ENCODE peak calls at places on chromosome 1, in nine cellular contexts. W is upper lobe of right lung, K is A549, A is GM23248, H is psoas muscle, Z is MM.1S, Q is BE2C, O is astrocyte of the spinal cord, N is fibroblast of villous mesenchyme. B is an unnamed sample.

GRCh38 chr1:1439550-1440261 is 4.2 kb downstream of the VWA1 start:
- DNase-seq in W (no peak), A (no peak), N (no peak), O (no peak), K (no peak), H (no peak), Q (no peak), Z (no peak), B (no peak)

GRCh38 chr1:98164508-98164907 is 243.7 kb upstream of the DPYD start:
- DNase-seq in N (no peak), Q (no peak), Z (no peak), A (no peak), O (no peak), K (no peak), W (no peak), H (no peak), B (no peak)

GRCh38 chr1:47262787-47263413 is 30.9 kb upstream of the TAL1 start:
- DNase-seq in N (peak), A (peak), W (no peak), Z (peak), K (peak), O (peak), Q (peak), H (no peak), B (peak)

GRCh38 chr1:107523736-107524135 is 382.9 kb downstream of the NTNG1 start:
- DNase-seq in O (no peak), W (no peak), A (no peak), Z (no peak), N (no peak), Q (no peak), H (no peak), K (no peak), B (no peak)

GRCh38 chr1:30058966-30059365 is 664.4 kb downstream of the MATN1 start:
- DNase-seq in A (peak), N (peak), Q (peak), Z (no peak), H (no peak), W (no peak), O (peak), K (peak), B (peak)

GRCh38 chr1:77889240-77889637 is 815 bp downstream of the NEXN start:
- DNase-seq in K (peak), N (peak), Z (no peak), A (peak), W (no peak), H (no peak), Q (no peak), O (peak), B (no peak)

GRCh38 chr1:66247415-66248208 is 286.3 kb upstream of the SGIP1 start:
- DNase-seq in A (no peak), N (no peak), H (no peak), W (no peak), Q (no peak), K (no peak), Z (peak), O (no peak), B (no peak)

GRCh38 chr1:48109390-48110009 is 112.3 kb upstream of the TRABD2B start:
- DNase-seq in A (peak), H (no peak), Z (peak), O (peak), K (no peak), W (no peak), N (peak), Q (peak), B (peak)

GRCh38 chr1:217052196-217052595 is 329.0 kb upstream of the ESRRG start:
- DNase-seq in Z (no peak), H (no peak), O (no peak), A (no peak), N (no peak), K (no peak), W (no peak), Q (no peak), B (no peak)

GRCh38 chr1:163870666-163871065 is 548.9 kb downstream of the NUF2 start:
- DNase-seq in N (peak), Q (no peak), A (peak), K (no peak), O (no peak), W (no peak), H (no peak), Z (no peak), B (no peak)

GRCh38 chr1:214341918-214342317 is 61.0 kb downstream of the SMYD2 start:
- DNase-seq in O (no peak), K (no peak), W (no peak), A (peak), Q (no peak), N (peak), Z (no peak), H (no peak), B (no peak)

GRCh38 chr1:67528141-67528540 is 97.9 kb upstream of the SERBP1 start:
- DNase-seq in H (no peak), Q (no peak), N (no peak), O (no peak), W (no peak), A (no peak), K (no peak), Z (no peak), B (no peak)

GRCh38 chr1:197042676-197043341 is 24.3 kb downstream of the F13B start:
- DNase-seq in Z (no peak), H (no peak), Q (no peak), K (no peak), A (no peak), O (no peak), N (no peak), W (no peak), B (no peak)

GRCh38 chr1:8649027-8649426 is 168.4 kb downstream of the RERE start:
- DNase-seq in W (no peak), O (no peak), H (no peak), K (no peak), A (no peak), Z (no peak), Q (no peak), N (no peak), B (no peak)

GRCh38 chr1:220217383-220217988 is 54.8 kb downstream of the RAB3GAP2 start:
- DNase-seq in N (no peak), K (peak), Z (peak), W (no peak), A (peak), Q (no peak), H (no peak), O (no peak), B (no peak)

GRCh38 chr1:230906226-230906625 is 37.9 kb upstream of the C1orf198 start:
- DNase-seq in H (no peak), K (no peak), A (no peak), Q (no peak), Z (no peak), W (no peak), N (no peak), O (no peak), B (no peak)

GRCh38 chr1:93471911-93472310 is 24.0 kb downstream of the FNBP1L start:
- DNase-seq in A (peak), O (peak), Q (no peak), N (peak), K (no peak), Z (no peak), H (no peak), W (no peak), B (peak)

GRCh38 chr1:167762061-167762746 is 40.4 kb downstream of the MPZL1 start:
- DNase-seq in N (no peak), A (no peak), K (no peak), Z (no peak), H (no peak), W (no peak), Q (no peak), O (no peak), B (no peak)

GRCh38 chr1:24683713-24684162 is 40.6 kb downstream of the SRRM1 start:
- DNase-seq in O (peak), W (no peak), Z (no peak), H (no peak), A (peak), K (peak), Q (peak), N (peak), B (peak)

GRCh38 chr1:1763657-1764621 is 14.3 kb downstream of the NADK start:
- DNase-seq in H (peak), N (peak), W (peak), K (no peak), A (peak), Q (no peak), Z (no peak), O (no peak), B (peak)

GRCh38 chr1:110312188-110313121 is 26.7 kb upstream of the RBM15 start:
- DNase-seq in Z (peak), O (peak), W (peak), Q (peak), A (peak), H (peak), N (peak), K (peak), B (peak)

GRCh38 chr1:30042438-30043147 is 680.8 kb downstream of the MATN1 start:
- DNase-seq in K (no peak), O (no peak), A (no peak), H (no peak), Q (no peak), N (no peak), Z (no peak), W (peak), B (no peak)

GRCh38 chr1:6417961-6418667 is 1.6 kb downstream of the HES2 start:
- DNase-seq in K (no peak), O (no peak), Z (no peak), A (no peak), N (no peak), H (no peak), Q (no peak), W (no peak), B (no peak)

GRCh38 chr1:108961752-108962486 is 1.4 kb downstream of the CLCC1 start:
- DNase-seq in W (no peak), K (no peak), O (peak), H (no peak), N (no peak), Q (no peak), A (no peak), Z (no peak), B (no peak)

GRCh38 chr1:221762121-221762520 is 20.2 kb upstream of the DUSP10 start:
- DNase-seq in Z (no peak), A (no peak), Q (no peak), K (no peak), W (no peak), N (no peak), O (no peak), H (no peak), B (no peak)

GRCh38 chr1:35319988-35320713 is 51.6 kb downstream of the ZMYM4 start:
- DNase-seq in Z (no peak), W (no peak), O (peak), H (no peak), N (no peak), Q (no peak), K (no peak), A (peak), B (no peak)

GRCh38 chr1:7471836-7472235 is 299.3 kb upstream of the VAMP3 start:
- DNase-seq in A (peak), Q (no peak), K (no peak), N (peak), Z (no peak), O (peak), H (no peak), W (no peak), B (no peak)

GRCh38 chr1:44084998-44085675 is 33.5 kb upstream of the KLF17 start:
- DNase-seq in O (peak), Z (no peak), N (peak), W (no peak), A (peak), K (no peak), H (no peak), Q (no peak), B (peak)

GRCh38 chr1:98112631-98113030 is 191.8 kb upstream of the DPYD start:
- DNase-seq in W (no peak), A (peak), H (no peak), Z (no peak), Q (no peak), K (no peak), N (no peak), O (no peak), B (no peak)

GRCh38 chr1:51569284-51570062 is 47.4 kb upstream of the OSBPL9 start:
- DNase-seq in Z (peak), A (peak), K (peak), H (no peak), N (peak), W (no peak), O (peak), Q (no peak), B (peak)

GRCh38 chr1:240652554-240652953 is 40.6 kb upstream of the GREM2 start:
- DNase-seq in K (no peak), W (no peak), A (peak), N (no peak), O (no peak), Z (no peak), Q (no peak), H (no peak), B (no peak)

GRCh38 chr1:66351474-66351873 is 182.5 kb upstream of the SGIP1 start:
- DNase-seq in O (no peak), H (no peak), K (no peak), Q (no peak), A (peak), Z (no peak), W (no peak), N (peak), B (no peak)

GRCh38 chr1:43293171-43293570 is 7.6 kb upstream of the TIE1 start:
- DNase-seq in H (no peak), O (no peak), Z (no peak), K (no peak), N (no peak), Q (no peak), W (no peak), A (peak), B (no peak)

GRCh38 chr1:119323216-119323982 is 45.2 kb upstream of the HAO2 start:
- DNase-seq in H (no peak), A (no peak), W (no peak), O (no peak), N (no peak), Z (no peak), Q (no peak), K (no peak), B (no peak)

GRCh38 chr1:8752921-8753713 is 64.3 kb downstream of the RERE start:
- DNase-seq in Z (no peak), O (no peak), K (no peak), W (no peak), H (no peak), Q (no peak), N (no peak), A (peak), B (no peak)

GRCh38 chr1:3596663-3597598 is 14.4 kb downstream of the MEGF6 start:
- DNase-seq in O (no peak), H (no peak), K (no peak), N (no peak), W (no peak), A (no peak), Q (no peak), Z (no peak), B (no peak)
- H3K4me3 ChIP-seq in O (no peak), H (no peak), K (no peak), N (no peak), W (no peak), A (no peak), Q (no peak), Z (no peak), B (no peak)

DNA sequence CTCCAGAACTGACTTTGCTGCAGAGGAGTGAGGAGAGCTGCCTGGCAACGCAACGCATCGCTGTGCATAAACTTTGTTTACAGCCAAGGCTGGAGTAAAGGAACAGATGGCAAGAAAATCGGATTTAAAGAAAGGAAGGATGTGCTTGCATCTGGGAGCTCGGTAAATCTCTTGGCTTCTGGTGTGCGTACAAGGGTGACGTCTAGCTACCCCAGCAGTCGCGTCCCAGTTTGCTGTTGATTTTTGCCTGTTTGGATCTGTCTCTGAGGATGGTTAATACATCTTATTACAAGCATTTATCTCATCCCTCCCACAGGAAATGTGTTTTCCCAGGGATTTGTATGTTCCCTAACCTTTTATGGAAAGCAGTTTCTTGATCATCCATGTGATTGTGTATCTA is 73.3 kb upstream of the RALGPS2 start:
- DNase-seq in Z (no peak), W (no peak), O (peak), H (no peak), N (peak), Q (no peak), A (no peak), K (no peak), B (no peak)
- H3K4me3 ChIP-seq in Z (no peak), W (no peak), O (no peak), H (no peak), N (no peak), Q (no peak), A (no peak), K (no peak), B (no peak)

GRCh38 chr1:156495401-156496140 is 5.0 kb downstream of the MEF2D start:
- DNase-seq in N (no peak), O (no peak), Q (no peak), K (no peak), A (peak), W (no peak), Z (no peak), H (peak), B (no peak)
- H3K4me3 ChIP-seq in N (no peak), O (no peak), Q (no peak), K (no peak), A (peak), W (peak), Z (peak), H (peak), B (no peak)

DNA sequence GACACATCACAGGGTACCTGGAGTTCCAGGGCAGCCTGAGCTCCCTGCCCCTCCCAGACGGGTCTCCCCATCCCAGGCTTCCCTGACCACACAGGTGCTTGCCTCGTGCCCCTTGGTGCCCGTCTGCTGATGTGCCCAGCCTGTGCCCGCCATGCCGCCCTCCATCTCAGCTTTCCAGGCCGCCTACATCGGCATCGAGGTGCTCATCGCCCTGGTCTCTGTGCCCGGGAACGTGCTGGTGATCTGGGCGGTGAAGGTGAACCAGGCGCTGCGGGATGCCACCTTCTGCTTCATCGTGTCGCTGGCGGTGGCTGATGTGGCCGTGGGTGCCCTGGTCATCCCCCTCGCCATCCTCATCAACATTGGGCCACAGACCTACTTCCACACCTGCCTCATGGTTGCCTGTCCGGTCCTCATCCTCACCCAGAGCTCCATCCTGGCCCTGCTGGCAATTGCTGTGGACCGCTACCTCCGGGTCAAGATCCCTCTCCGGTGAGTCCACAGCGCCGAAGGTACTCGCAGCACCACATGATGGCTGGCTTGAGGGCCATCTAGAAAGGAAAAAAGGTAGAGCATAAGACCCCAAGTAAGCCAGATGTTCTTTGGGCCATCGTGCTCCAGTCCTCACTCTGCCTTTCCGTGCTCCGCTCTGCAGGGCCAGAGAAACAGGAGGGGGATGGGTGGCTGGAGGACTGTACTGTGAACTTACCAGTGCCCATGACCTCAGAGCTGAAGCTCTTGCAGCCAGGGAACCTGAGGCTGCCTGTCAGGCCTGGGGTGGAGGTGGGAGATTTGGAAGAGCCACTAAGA is 1.4 kb downstream of the ADORA1 start:
- DNase-seq in K (no peak), W (peak), Z (no peak), H (no peak), Q (no peak), O (no peak), N (no peak), A (no peak), B (no peak)
- H3K4me3 ChIP-seq in K (no peak), W (peak), Z (peak), H (peak), Q (no peak), O (no peak), N (peak), A (no peak), B (peak)

GRCh38 chr1:62728963-62729362 is 40.8 kb upstream of the DOCK7 start:
- DNase-seq in W (no peak), K (no peak), N (no peak), Z (no peak), H (no peak), Q (no peak), O (no peak), A (no peak), B (no peak)
- H3K4me3 ChIP-seq in W (no peak), K (no peak), N (no peak), Z (no peak), H (no peak), Q (no peak), O (no peak), A (no peak), B (no peak)

GRCh38 chr1:116567790-116568667 is 2.8 kb downstream of the CD58 start:
- DNase-seq in N (no peak), A (no peak), K (no peak), W (no peak), O (no peak), H (no peak), Q (no peak), Z (peak), B (no peak)

GRCh38 chr1:116571215-116571919 is 541 bp upstream of the CD58 start:
- DNase-seq in N (no peak), H (no peak), A (peak), Q (no peak), Z (no peak), K (no peak), W (no peak), O (no peak), B (no peak)

GRCh38 chr1:116569776-116570357 is 959 bp downstream of the CD58 start:
- DNase-seq in N (no peak), Z (no peak), Q (no peak), K (no peak), O (no peak), W (peak), H (peak), A (peak), B (no peak)

GRCh38 chr1:116570358-116571214 is at the start of gene CD58:
- DNase-seq in A (peak), O (peak), H (peak), N (peak), W (peak), K (peak), Z (peak), Q (peak), B (no peak)

GRCh38 chr1:116568925-116569490 is 1.8 kb downstream of the CD58 start:
- DNase-seq in O (no peak), K (no peak), H (no peak), A (peak), W (no peak), N (no peak), Q (no peak), Z (no peak), B (no peak)
- H3K4me3 ChIP-seq in O (no peak), K (no peak), H (no peak), A (no peak), W (peak), N (no peak), Q (no peak), Z (peak), B (no peak)